ENCODE peak calls at places on chromosomes 6 and 20, in four cellular contexts. One of them, this sample, is unnamed.

GRCh38 chr20:32213870-32214269 is 6.2 kb downstream of the POFUT1 start:
- DNase-seq in endothelial cell: no peak
- DNase-seq in BE2C: no peak
- DNase-seq in fibroblast of mammary gland: no peak
- DNase-seq in this sample: no peak

GRCh38 chr20:44908987-44909871 is 631 bp upstream of the PABPC1L start:
- DNase-seq in endothelial cell: no peak
- DNase-seq in BE2C: no peak
- DNase-seq in fibroblast of mammary gland: no peak
- DNase-seq in this sample: no peak

GRCh38 chr6:32406197-32406596 is 784 bp downstream of the BTNL2 start:
- DNase-seq in endothelial cell: no peak
- DNase-seq in BE2C: no peak
- DNase-seq in fibroblast of mammary gland: no peak
- DNase-seq in this sample: no peak

GRCh38 chr6:130840050-130840449 is 12.8 kb downstream of the SMLR1 start:
- DNase-seq in endothelial cell: no peak
- DNase-seq in BE2C: no peak
- DNase-seq in fibroblast of mammary gland: no peak
- DNase-seq in this sample: no peak

GRCh38 chr20:36541227-36542018 is at the start of gene MYL9:
- DNase-seq in endothelial cell: peak
- DNase-seq in BE2C: no peak
- DNase-seq in fibroblast of mammary gland: peak
- DNase-seq in this sample: no peak

GRCh38 chr20:63320041-63320511 is 27.1 kb downstream of the COL20A1 start:
- DNase-seq in endothelial cell: no peak
- DNase-seq in BE2C: peak
- DNase-seq in fibroblast of mammary gland: no peak
- DNase-seq in this sample: no peak

GRCh38 chr6:151437401-151437800 is 14.5 kb downstream of the RMND1 start:
- DNase-seq in endothelial cell: no peak
- DNase-seq in BE2C: no peak
- DNase-seq in fibroblast of mammary gland: peak
- DNase-seq in this sample: no peak

GRCh38 chr6:63792846-63793245 is 157.2 kb downstream of the PHF3 start:
- DNase-seq in endothelial cell: no peak
- DNase-seq in BE2C: no peak
- DNase-seq in fibroblast of mammary gland: peak
- DNase-seq in this sample: no peak

GRCh38 chr6:142821860-142822259 is 123.1 kb downstream of the HIVEP2 start:
- DNase-seq in endothelial cell: no peak
- DNase-seq in BE2C: no peak
- DNase-seq in fibroblast of mammary gland: peak
- DNase-seq in this sample: peak

GRCh38 chr6:151494235-151494950 is 576 bp downstream of the CCDC170 start:
- DNase-seq in endothelial cell: peak
- DNase-seq in BE2C: no peak
- DNase-seq in fibroblast of mammary gland: peak
- DNase-seq in this sample: peak

GRCh38 chr20:1281279-1282057 is 15.4 kb downstream of the SNPH start:
- DNase-seq in endothelial cell: no peak
- DNase-seq in BE2C: no peak
- DNase-seq in fibroblast of mammary gland: no peak
- DNase-seq in this sample: no peak

GRCh38 chr6:140572129-140572528 is 1197.7 kb upstream of the CITED2 start:
- DNase-seq in endothelial cell: no peak
- DNase-seq in BE2C: no peak
- DNase-seq in fibroblast of mammary gland: peak
- DNase-seq in this sample: no peak

GRCh38 chr6:155380666-155381332 is 66.5 kb upstream of the TFB1M start:
- DNase-seq in endothelial cell: no peak
- DNase-seq in BE2C: no peak
- DNase-seq in fibroblast of mammary gland: no peak
- DNase-seq in this sample: no peak

GRCh38 chr6:4872841-4873240 is 96.6 kb downstream of the CDYL start:
- DNase-seq in endothelial cell: no peak
- DNase-seq in BE2C: no peak
- DNase-seq in fibroblast of mammary gland: no peak
- DNase-seq in this sample: no peak

GRCh38 chr20:20237093-20237959 is 130.6 kb upstream of the INSM1 start:
- DNase-seq in endothelial cell: peak
- DNase-seq in BE2C: peak
- DNase-seq in fibroblast of mammary gland: peak
- DNase-seq in this sample: peak

GRCh38 chr20:22080985-22081384 is 375.5 kb downstream of the PAX1 start:
- DNase-seq in endothelial cell: no peak
- DNase-seq in BE2C: no peak
- DNase-seq in fibroblast of mammary gland: peak
- DNase-seq in this sample: no peak

GRCh38 chr6:101226677-101227135 is 166.8 kb upstream of the GRIK2 start:
- DNase-seq in endothelial cell: peak
- DNase-seq in BE2C: peak
- DNase-seq in fibroblast of mammary gland: peak
- DNase-seq in this sample: peak

GRCh38 chr20:25256226-25256859 is 8.5 kb downstream of the PYGB start:
- DNase-seq in endothelial cell: no peak
- DNase-seq in BE2C: no peak
- DNase-seq in fibroblast of mammary gland: no peak
- DNase-seq in this sample: peak

GRCh38 chr20:14919473-14920157 is 582.2 kb upstream of the FLRT3 start:
- DNase-seq in endothelial cell: no peak
- DNase-seq in BE2C: peak
- DNase-seq in fibroblast of mammary gland: peak
- DNase-seq in this sample: no peak

GRCh38 chr6:131980791-131981623 is 29.8 kb upstream of the CCN2 start:
- DNase-seq in endothelial cell: no peak
- DNase-seq in BE2C: no peak
- DNase-seq in fibroblast of mammary gland: no peak
- DNase-seq in this sample: no peak

GRCh38 chr6:157912326-157912725 is 69.3 kb upstream of the SYNJ2 start:
- DNase-seq in endothelial cell: no peak
- DNase-seq in BE2C: no peak
- DNase-seq in fibroblast of mammary gland: peak
- DNase-seq in this sample: no peak

GRCh38 chr6:97923249-97923648 is 640.2 kb upstream of the MMS22L start:
- DNase-seq in endothelial cell: no peak
- DNase-seq in BE2C: no peak
- DNase-seq in fibroblast of mammary gland: no peak
- DNase-seq in this sample: no peak

GRCh38 chr6:91486200-91486599 is 899.3 kb upstream of the MAP3K7 start:
- DNase-seq in endothelial cell: no peak
- DNase-seq in BE2C: no peak
- DNase-seq in fibroblast of mammary gland: no peak
- DNase-seq in this sample: no peak

GRCh38 chr6:112827793-112828192 is 480.7 kb downstream of the RFPL4B start:
- DNase-seq in endothelial cell: no peak
- DNase-seq in BE2C: no peak
- DNase-seq in fibroblast of mammary gland: no peak
- DNase-seq in this sample: no peak

GRCh38 chr6:158648682-158649131 is 1.1 kb upstream of the SYTL3 start:
- DNase-seq in endothelial cell: no peak
- DNase-seq in BE2C: no peak
- DNase-seq in fibroblast of mammary gland: peak
- DNase-seq in this sample: no peak

GRCh38 chr6:33410711-33411631 is at the start of gene PHF1:
- DNase-seq in endothelial cell: peak
- DNase-seq in BE2C: no peak
- DNase-seq in fibroblast of mammary gland: peak
- DNase-seq in this sample: peak

GRCh38 chr20:4202441-4202840 is 187.1 kb upstream of the RNF24 start:
- DNase-seq in endothelial cell: no peak
- DNase-seq in BE2C: no peak
- DNase-seq in fibroblast of mammary gland: no peak
- DNase-seq in this sample: no peak

GRCh38 chr6:168017629-168018028 is 20.2 kb downstream of the KIF25 start:
- DNase-seq in endothelial cell: no peak
- DNase-seq in BE2C: no peak
- DNase-seq in fibroblast of mammary gland: no peak
- DNase-seq in this sample: no peak

GRCh38 chr6:63742060-63742459 is 106.5 kb downstream of the PHF3 start:
- DNase-seq in endothelial cell: no peak
- DNase-seq in BE2C: no peak
- DNase-seq in fibroblast of mammary gland: no peak
- DNase-seq in this sample: no peak

GRCh38 chr6:95071464-95071863 is 505.9 kb upstream of the MANEA start:
- DNase-seq in endothelial cell: no peak
- DNase-seq in BE2C: no peak
- DNase-seq in fibroblast of mammary gland: no peak
- DNase-seq in this sample: no peak

GRCh38 chr20:19909696-19910095 is 107.5 kb upstream of the NAA20 start:
- DNase-seq in endothelial cell: no peak
- DNase-seq in BE2C: no peak
- DNase-seq in fibroblast of mammary gland: no peak
- DNase-seq in this sample: no peak

GRCh38 chr6:147382945-147383554 is 125.4 kb upstream of the SAMD5 start:
- DNase-seq in endothelial cell: no peak
- DNase-seq in BE2C: no peak
- DNase-seq in fibroblast of mammary gland: peak
- DNase-seq in this sample: no peak

GRCh38 chr6:130282234-130282995 is 59.7 kb upstream of the SAMD3 start:
- DNase-seq in endothelial cell: no peak
- DNase-seq in BE2C: no peak
- DNase-seq in fibroblast of mammary gland: peak
- DNase-seq in this sample: peak

GRCh38 chr6:33372532-33373123 is 19.0 kb upstream of the KIFC1 start:
- DNase-seq in endothelial cell: no peak
- DNase-seq in BE2C: no peak
- DNase-seq in fibroblast of mammary gland: no peak
- DNase-seq in this sample: peak

GRCh38 chr6:32659856-32660595 is 6.4 kb downstream of the HLA-DQB1 start:
- DNase-seq in endothelial cell: no peak
- DNase-seq in BE2C: no peak
- DNase-seq in fibroblast of mammary gland: no peak
- DNase-seq in this sample: no peak

GRCh38 chr6:1144842-1145755 is 166.8 kb upstream of the FOXQ1 start:
- DNase-seq in endothelial cell: no peak
- DNase-seq in BE2C: no peak
- DNase-seq in fibroblast of mammary gland: peak
- DNase-seq in this sample: no peak

GRCh38 chr6:109094351-109095035 is at the start of gene SESN1:
- DNase-seq in endothelial cell: peak
- DNase-seq in BE2C: peak
- DNase-seq in fibroblast of mammary gland: peak
- DNase-seq in this sample: peak
- TF ChIP-seq CTCF in endothelial cell: no peak
- TF ChIP-seq CTCF in BE2C: no peak
- TF ChIP-seq CTCF in fibroblast of mammary gland: no peak
- TF ChIP-seq CTCF in this sample: no peak

DNA sequence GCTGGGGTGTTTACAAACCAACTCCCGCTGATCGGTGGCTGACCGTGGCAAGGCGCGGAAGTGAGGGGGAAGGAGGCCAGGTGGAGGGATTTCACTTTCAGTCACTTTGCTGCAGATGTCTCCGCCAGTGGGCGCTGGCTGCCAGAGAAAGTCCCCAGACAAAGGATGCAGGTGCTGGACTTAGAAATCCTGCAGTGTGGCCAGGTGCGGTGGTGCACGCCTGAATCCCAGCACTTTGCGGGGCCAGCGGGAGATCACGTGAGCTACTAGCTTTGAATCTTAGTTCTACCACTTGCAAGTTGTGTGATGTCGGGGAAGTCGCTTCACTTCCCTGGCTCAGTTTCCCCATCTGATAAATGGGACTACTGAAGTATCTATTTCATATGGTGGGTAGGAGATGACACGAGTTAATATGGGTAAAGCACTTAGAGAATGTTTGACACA is 180.4 kb downstream of the ZNF217 start:
- DNase-seq in endothelial cell: peak
- DNase-seq in BE2C: no peak
- DNase-seq in fibroblast of mammary gland: no peak
- DNase-seq in this sample: peak
- TF ChIP-seq CTCF in endothelial cell: peak
- TF ChIP-seq CTCF in BE2C: no peak
- TF ChIP-seq CTCF in fibroblast of mammary gland: no peak
- TF ChIP-seq CTCF in this sample: peak

GRCh38 chr6:166707045-166707444 is 80.0 kb upstream of the RPS6KA2 start:
- DNase-seq in endothelial cell: peak
- DNase-seq in BE2C: peak
- DNase-seq in fibroblast of mammary gland: peak
- DNase-seq in this sample: peak
- TF ChIP-seq CTCF in endothelial cell: no peak
- TF ChIP-seq CTCF in BE2C: peak
- TF ChIP-seq CTCF in fibroblast of mammary gland: peak
- TF ChIP-seq CTCF in this sample: peak

DNA sequence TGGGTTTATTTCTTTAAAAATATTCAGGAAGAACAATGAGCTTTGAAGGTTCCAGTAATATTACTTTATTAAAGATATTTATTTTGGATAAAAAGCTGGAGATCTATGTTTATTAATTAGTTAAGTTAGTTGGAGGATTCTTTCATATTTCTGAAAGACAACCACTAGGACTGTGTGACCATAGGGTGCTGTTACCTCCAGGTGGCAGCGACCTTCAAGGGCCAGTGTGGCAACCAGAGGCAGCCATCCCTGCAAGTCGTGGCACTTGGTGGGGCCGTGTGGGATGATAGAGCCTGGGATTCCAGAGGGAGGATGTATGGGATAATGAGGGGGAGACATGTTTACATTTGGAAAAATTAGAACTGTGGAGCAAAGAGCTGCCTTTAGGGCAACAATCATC is 95.5 kb upstream of the SCP2D1 start:
- DNase-seq in endothelial cell: no peak
- DNase-seq in BE2C: no peak
- DNase-seq in fibroblast of mammary gland: no peak
- DNase-seq in this sample: no peak
- TF ChIP-seq CTCF in endothelial cell: no peak
- TF ChIP-seq CTCF in BE2C: peak
- TF ChIP-seq CTCF in fibroblast of mammary gland: no peak
- TF ChIP-seq CTCF in this sample: peak

This sample was measured in WERI-Rb-1.